ENCODE peak calls at places on chromosomes 1 and 21, in nine cellular contexts. F is brain microvascular endothelial cell, X is nephron progenitor cell, G is ovary, H is cardiac muscle cell, M is Panc1, R is WTC11, V is tibial artery, Q is GM12865. O is an unnamed sample.
A peak's percentile ranks its signal among the peaks of the same experiment; 100 is the strongest.

GRCh38 chr1:98147280-98147679 is 226.4 kb upstream of the DPYD start:
- DNase-seq in F (no peak), X (no peak), G (no peak), H (no peak), M (no peak), R (no peak), V (no peak), Q (no peak), O (no peak)

GRCh38 chr1:203797216-203797615 is 1.8 kb downstream of the ZBED6 start:
- DNase-seq in F (no peak), X (no peak), G (no peak), H (no peak), M (no peak), R (no peak), V (no peak), Q (no peak), O (no peak)

GRCh38 chr1:208951908-208952307 is 631.6 kb upstream of the CAMK1G start:
- DNase-seq in F (no peak), X (peak; percentile 32), G (no peak), H (no peak), M (no peak), R (no peak), V (no peak), Q (no peak), O (no peak)

GRCh38 chr1:41474490-41475271 is 9.8 kb downstream of the EDN2 start:
- DNase-seq in F (no peak), X (no peak), G (peak; percentile 43), H (no peak), M (no peak), R (no peak), V (peak; percentile 46), Q (no peak), O (no peak)

GRCh38 chr1:55474168-55474786 is 259.1 kb upstream of the USP24 start:
- DNase-seq in F (no peak), X (no peak), G (no peak), H (peak; percentile 80), M (no peak), R (no peak), V (no peak), Q (no peak), O (no peak)

GRCh38 chr1:54996869-54997710 is 1.6 kb upstream of the BSND start:
- DNase-seq in F (no peak), X (peak; percentile 36), G (no peak), H (peak; percentile 33), M (no peak), R (peak; percentile 34), V (no peak), Q (no peak), O (no peak)

GRCh38 chr1:213120961-213121360 is 69.9 kb downstream of the RPS6KC1 start:
- DNase-seq in F (no peak), X (no peak), G (no peak), H (no peak), M (no peak), R (no peak), V (no peak), Q (no peak), O (no peak)

GRCh38 chr1:155080250-155081228 is 1.9 kb downstream of the EFNA3 start:
- DNase-seq in F (no peak), X (peak; percentile 95), G (no peak), H (no peak), M (no peak), R (peak; percentile 92), V (no peak), Q (no peak), O (peak; percentile 82)

GRCh38 chr1:162398999-162399580 is 12.8 kb downstream of the SH2D1B start:
- DNase-seq in F (no peak), X (no peak), G (no peak), H (no peak), M (no peak), R (no peak), V (no peak), Q (no peak), O (no peak)

DNA sequence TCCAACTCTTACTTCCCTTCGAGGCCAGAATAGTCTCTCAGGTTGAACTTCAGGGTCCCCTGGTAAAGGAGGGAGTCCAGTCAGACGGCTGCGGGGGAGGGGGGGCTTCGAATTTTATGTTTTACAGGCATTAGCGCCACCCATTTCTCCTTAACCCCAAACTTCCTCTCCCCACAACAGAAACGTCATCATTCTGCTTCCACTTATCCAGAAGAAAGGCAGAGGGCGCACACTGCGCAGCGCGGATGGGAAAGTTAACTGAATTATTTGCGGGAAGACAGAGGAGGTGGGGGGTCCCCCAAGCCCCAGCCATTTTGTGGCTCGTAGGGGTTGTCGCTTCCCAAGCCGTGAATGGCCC is 529 bp upstream of the PRMT2 start:
- DNase-seq in F (peak; percentile 81), X (no peak), G (peak; percentile 86), H (peak; percentile 92), M (no peak), R (peak; percentile 61), V (peak; percentile 67), Q (peak; percentile 81), O (no peak)
- TF ChIP-seq CTCF in F (peak; percentile 43), X (no peak), G (peak; percentile 22), H (peak; percentile 36), M (peak; percentile 12), R (no peak), V (peak; percentile 22), Q (peak; percentile 4), O (peak; percentile 24)

DNA sequence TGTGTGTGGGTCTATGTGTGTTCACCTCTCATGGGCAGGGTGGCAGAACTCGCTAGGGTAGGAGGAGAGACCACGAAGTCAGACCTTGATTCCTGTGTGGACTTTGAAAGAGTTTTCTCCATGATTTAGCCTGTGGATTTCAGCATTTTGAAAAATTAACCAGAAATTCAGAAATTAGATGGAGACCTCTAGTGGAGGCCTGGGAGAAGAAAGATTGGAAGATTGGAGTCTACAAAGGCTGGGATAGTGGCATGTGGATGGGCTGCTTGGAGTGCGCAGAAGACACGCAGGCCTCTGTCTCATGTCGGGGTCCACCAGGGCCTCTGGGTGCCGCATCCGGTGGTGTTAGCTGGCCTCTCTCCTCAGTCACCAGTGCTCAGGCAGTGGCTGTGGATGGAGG is 18.9 kb upstream of the IGSF5 start:
- DNase-seq in F (no peak), X (no peak), G (no peak), H (no peak), M (no peak), R (no peak), V (no peak), Q (no peak), O (no peak)
- TF ChIP-seq CTCF in F (peak; percentile 43), X (no peak), G (no peak), H (no peak), M (peak; percentile 40), R (no peak), V (no peak), Q (no peak), O (no peak)

DNA sequence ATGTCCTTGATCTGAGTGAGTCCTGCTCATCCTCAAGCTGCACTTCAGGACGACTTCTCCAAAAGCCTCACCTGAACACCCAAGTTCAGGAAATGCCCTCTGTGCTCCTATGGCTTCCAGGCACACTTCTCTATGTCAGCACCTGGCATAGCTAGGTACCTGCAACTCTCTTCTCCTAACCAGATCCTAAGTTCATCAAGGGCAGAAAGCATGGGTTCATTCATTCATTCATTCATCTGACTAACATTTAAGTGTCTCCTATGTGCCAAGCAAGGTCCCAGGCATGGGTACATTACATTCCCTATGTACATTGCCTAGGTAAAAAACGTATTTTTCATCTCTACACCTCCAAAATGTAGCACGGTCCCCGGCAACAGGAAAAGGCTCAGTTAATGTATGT is 4.0 kb downstream of the RGS8 start:
- DNase-seq in F (no peak), X (no peak), G (no peak), H (no peak), M (no peak), R (no peak), V (no peak), Q (no peak), O (no peak)
- TF ChIP-seq CTCF in F (no peak), X (no peak), G (no peak), H (no peak), M (no peak), R (no peak), V (no peak), Q (no peak), O (no peak)

DNA sequence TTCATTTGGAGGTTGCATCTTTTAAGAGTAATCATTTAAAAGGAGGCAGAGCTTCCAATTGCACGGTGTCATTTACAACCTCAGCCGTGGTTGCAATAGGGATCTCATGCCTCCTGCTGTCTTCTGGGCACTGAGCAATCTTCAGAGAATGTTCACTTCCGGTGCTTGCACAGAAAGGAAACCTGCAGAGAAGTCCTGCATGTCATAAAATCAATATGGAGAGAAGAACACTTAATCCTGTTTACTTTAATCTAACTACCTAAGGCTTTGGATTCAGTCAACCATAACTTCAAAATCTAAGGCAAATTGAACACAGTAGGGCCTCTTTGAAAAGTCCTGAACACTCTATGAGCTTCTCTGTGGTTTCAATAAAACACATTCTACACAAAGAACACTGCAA is 11.3 kb upstream of the MAP10 start:
- DNase-seq in F (peak; percentile 65), X (no peak), G (no peak), H (peak; percentile 35), M (peak; percentile 56), R (no peak), V (no peak), Q (peak; percentile 44), O (no peak)
- TF ChIP-seq CTCF in F (peak; percentile 41), X (no peak), G (no peak), H (no peak), M (peak; percentile 15), R (no peak), V (no peak), Q (no peak), O (no peak)

DNA sequence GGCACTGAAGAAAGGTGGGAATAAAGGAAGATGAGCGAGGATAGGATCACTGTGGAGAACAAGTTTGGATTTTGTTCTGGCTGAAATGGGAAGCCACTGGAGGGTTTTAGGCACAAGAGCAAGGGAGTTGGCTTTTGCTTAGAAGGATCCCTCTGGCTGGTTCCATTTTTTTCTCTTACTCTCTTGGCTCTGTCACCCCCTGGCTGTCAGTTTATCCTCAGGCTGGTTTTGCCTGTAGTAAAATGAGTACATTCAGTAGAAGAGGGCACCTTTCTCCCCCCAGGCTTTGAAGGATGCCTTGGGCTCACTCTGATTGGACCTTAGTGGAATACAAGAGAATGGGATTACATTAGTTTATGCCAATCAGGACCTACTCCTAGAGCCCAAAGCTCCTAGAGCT is 17.1 kb downstream of the CACHD1 start:
- DNase-seq in F (no peak), X (no peak), G (no peak), H (no peak), M (no peak), R (no peak), V (no peak), Q (no peak), O (no peak)
- TF ChIP-seq CTCF in F (peak; percentile 41), X (no peak), G (no peak), H (no peak), M (peak; percentile 56), R (no peak), V (no peak), Q (no peak), O (no peak)

GRCh38 chr1:66343569-66344325 is 190.2 kb upstream of the SGIP1 start:
- DNase-seq in F (no peak), X (no peak), G (no peak), H (no peak), M (no peak), R (no peak), V (no peak), Q (no peak), O (no peak)
- TF ChIP-seq CTCF in F (no peak), X (no peak), G (no peak), H (no peak), M (no peak), R (no peak), V (no peak), Q (no peak), O (peak; percentile 59)

O was measured in D721Med.